ENCODE peak calls at places on chromosomes 4 and X, in six cellular contexts. Q, C, V, B, A and I are unnamed samples.

GRCh38 chr4:77196866-77197265 is 39.9 kb downstream of the CCNG2 start:
- DNase-seq in Q (no peak), C (no peak), B (no peak), A (no peak), V (no peak), I (no peak)

GRCh38 chr4:41359069-41359769 is 102.5 kb downstream of the UCHL1 start:
- DNase-seq in B (peak; percentile 60), C (peak; percentile 12), V (peak; percentile 35), Q (no peak), A (no peak), I (no peak)

GRCh38 chr4:77044458-77045124 is 31.2 kb downstream of the CCNI start:
- DNase-seq in A (peak; percentile 74), B (no peak), C (no peak), Q (peak; percentile 55), V (no peak), I (no peak)

GRCh38 chr4:38164346-38164745 is 204.1 kb downstream of the PTTG2 start:
- DNase-seq in B (no peak), A (no peak), C (no peak), Q (no peak), V (no peak), I (no peak)

GRCh38 chr4:107682306-107682705 is 37.7 kb downstream of the PAPSS1 start:
- DNase-seq in A (no peak), B (no peak), V (no peak), Q (no peak), C (no peak), I (no peak)

GRCh38 chrX:1554469-1555210 is 17.7 kb upstream of the P2RY8 start:
- DNase-seq in V (no peak), A (no peak), B (peak; percentile 87), C (no peak), Q (no peak), I (no peak)

GRCh38 chr4:3623106-3623505 is 90.9 kb upstream of the LRPAP1 start:
- DNase-seq in B (peak; percentile 51), V (no peak), Q (no peak), A (no peak), C (no peak), I (no peak)

GRCh38 chrX:31445542-31445941 is 373.7 kb upstream of the FTHL17 start:
- DNase-seq in V (no peak), A (no peak), B (no peak), C (no peak), Q (no peak), I (no peak)

GRCh38 chr4:21451032-21451431 is 497.5 kb downstream of the KCNIP4 start:
- DNase-seq in A (peak; percentile 52), V (no peak), B (no peak), C (no peak), Q (no peak), I (no peak)

GRCh38 chrX:78029663-78030062 is 60.2 kb upstream of the PGAM4 start:
- DNase-seq in C (peak; percentile 38), B (no peak), Q (peak; percentile 33), A (peak; percentile 50), V (no peak), I (no peak)

GRCh38 chr4:97910005-97910404 is 233.3 kb downstream of the STPG2 start:
- DNase-seq in A (no peak), B (no peak), C (no peak), Q (peak; percentile 51), V (no peak), I (no peak)

GRCh38 chr4:8648816-8649630 is 56.5 kb downstream of the CPZ start:
- DNase-seq in A (no peak), V (no peak), C (no peak), Q (no peak), B (peak; percentile 59), I (no peak)

GRCh38 chr4:163590609-163591264 is 96.2 kb downstream of the TMA16 start:
- DNase-seq in Q (no peak), B (no peak), V (no peak), A (no peak), C (no peak), I (no peak)

GRCh38 chrX:37349131-37350033 is at the start of gene PRRG1:
- DNase-seq in V (no peak), B (peak; percentile 80), A (peak; percentile 84), Q (no peak), C (peak; percentile 82), I (peak; percentile 47)

GRCh38 chr4:112853662-112854256 is 195.7 kb upstream of the ANK2 start:
- DNase-seq in B (no peak), Q (no peak), A (peak; percentile 20), V (no peak), C (no peak), I (no peak)

GRCh38 chrX:1205681-1206611 is 6.5 kb downstream of the CRLF2 start:
- DNase-seq in B (peak; percentile 24), V (no peak), Q (no peak), C (peak; percentile 25), A (peak; percentile 68), I (no peak)

GRCh38 chr4:124783847-124784246 is 71.3 kb upstream of the ANKRD50 start:
- DNase-seq in Q (no peak), A (peak; percentile 24), V (no peak), C (no peak), B (no peak), I (no peak)

GRCh38 chr4:1406946-1407656 is 859 bp upstream of the NKX1-1 start:
- DNase-seq in C (peak; percentile 18), A (no peak), V (no peak), Q (no peak), B (no peak), I (no peak)

GRCh38 chr4:6231663-6232165 is 31.4 kb upstream of the JAKMIP1 start:
- DNase-seq in Q (no peak), V (no peak), C (no peak), B (no peak), A (no peak), I (no peak)

GRCh38 chrX:126064901-126065541 is 101.1 kb downstream of the DCAF12L2 start:
- DNase-seq in C (no peak), Q (no peak), B (peak; percentile 66), A (no peak), V (no peak), I (no peak)

GRCh38 chr4:154640999-154641398 is 28.5 kb upstream of the FGG start:
- DNase-seq in A (no peak), C (no peak), B (no peak), V (no peak), Q (no peak), I (no peak)

GRCh38 chrX:139967300-139967699 is 2.0 kb upstream of the CXorf66 start:
- DNase-seq in A (peak; percentile 39), V (no peak), B (no peak), Q (no peak), C (no peak), I (no peak)

GRCh38 chrX:11678174-11678573 is 12.5 kb upstream of the ARHGAP6 start:
- DNase-seq in A (peak; percentile 22), B (no peak), C (no peak), V (no peak), Q (no peak), I (no peak)

GRCh38 chrX:13208281-13208935 is 111.4 kb downstream of the ATXN3L start:
- DNase-seq in C (no peak), B (no peak), Q (no peak), V (no peak), A (no peak), I (no peak)

GRCh38 chr4:95758001-95758400 is 81.9 kb upstream of the PDHA2 start:
- DNase-seq in C (no peak), B (no peak), A (no peak), V (no peak), Q (no peak), I (no peak)

GRCh38 chr4:15753786-15754185 is 24.3 kb upstream of the CD38 start:
- DNase-seq in C (no peak), V (no peak), B (peak; percentile 83), Q (no peak), A (peak; percentile 40), I (no peak)

GRCh38 chr4:108024078-108024990 is 34.6 kb downstream of the HADH start:
- DNase-seq in V (no peak), B (no peak), A (no peak), C (no peak), Q (no peak), I (no peak)

GRCh38 chr4:168993724-168994510 is 16.1 kb downstream of the CBR4 start:
- DNase-seq in A (peak; percentile 26), C (no peak), B (no peak), Q (no peak), V (no peak), I (no peak)

GRCh38 chrX:87299563-87300160 is 217.9 kb upstream of the KLHL4 start:
- DNase-seq in C (peak; percentile 1), B (no peak), V (no peak), A (peak; percentile 0), Q (peak; percentile 25), I (no peak)

GRCh38 chr4:3406431-3406830 is 35.3 kb upstream of the HGFAC start:
- DNase-seq in A (no peak), B (peak; percentile 48), Q (no peak), V (no peak), C (no peak), I (no peak)

GRCh38 chr4:98639523-98639922 is 18.9 kb downstream of the TSPAN5 start:
- DNase-seq in B (no peak), C (no peak), V (no peak), A (no peak), Q (no peak), I (no peak)

GRCh38 chrX:15204130-15204751 is 65.6 kb downstream of the ASB9 start:
- DNase-seq in A (no peak), Q (no peak), C (no peak), B (no peak), V (peak; percentile 69), I (peak; percentile 53)

GRCh38 chrX:14013074-14013473 is 16.6 kb downstream of the GEMIN8 start:
- DNase-seq in Q (no peak), V (no peak), A (no peak), B (no peak), C (no peak), I (no peak)

GRCh38 chr4:160493206-160493605 is 1390.3 kb downstream of the RAPGEF2 start:
- DNase-seq in C (no peak), Q (no peak), V (no peak), B (no peak), A (no peak), I (no peak)

GRCh38 chr4:63965875-63966274 is 443.4 kb downstream of the TECRL start:
- DNase-seq in B (no peak), V (no peak), A (no peak), Q (no peak), C (no peak), I (no peak)

GRCh38 chr4:52010976-52011375 is 9.2 kb downstream of the LRRC66 start:
- DNase-seq in V (no peak), C (no peak), Q (no peak), B (no peak), A (no peak), I (no peak)

GRCh38 chr4:186839122-186840037 is 115.7 kb upstream of the FAT1 start:
- DNase-seq in C (peak; percentile 52), B (no peak), Q (no peak), V (no peak), A (peak; percentile 81), I (no peak)

GRCh38 chrX:141652315-141652714 is 46.2 kb downstream of the SPANXD start:
- DNase-seq in V (no peak), Q (no peak), A (peak; percentile 23), B (no peak), C (no peak), I (no peak)

GRCh38 chr4:115187136-115187535 is 73.7 kb upstream of the NDST4 start:
- DNase-seq in B (no peak), Q (no peak), A (no peak), V (no peak), C (no peak), I (no peak)